ENCODE peak calls at places on chromosomes 12 and 14, in eight cellular contexts. One of them, this sample, is unnamed.

GRCh38 chr14:44889600-44890479 is 71.9 kb downstream of the KLHL28 start:
- DNase-seq in H1: no peak
- DNase-seq in endothelial cell of umbilical vein: no peak
- DNase-seq in sigmoid colon: no peak
- DNase-seq in HepG2: no peak
- DNase-seq in stomach: no peak
- DNase-seq in MM.1S: no peak
- DNase-seq in esophagus muscularis mucosa: no peak
- DNase-seq in this sample: no peak

GRCh38 chr14:48247972-48248371 is 572.6 kb upstream of the MDGA2 start:
- DNase-seq in H1: no peak
- DNase-seq in sigmoid colon: no peak
- DNase-seq in esophagus muscularis mucosa: no peak
- DNase-seq in endothelial cell of umbilical vein: no peak
- DNase-seq in stomach: no peak
- DNase-seq in HepG2: no peak
- DNase-seq in MM.1S: no peak
- DNase-seq in this sample: no peak

GRCh38 chr12:19223018-19223417 is 93.5 kb downstream of the PLEKHA5 start:
- DNase-seq in HepG2: no peak
- DNase-seq in endothelial cell of umbilical vein: peak; percentile 43
- DNase-seq in MM.1S: no peak
- DNase-seq in H1: no peak
- DNase-seq in stomach: no peak
- DNase-seq in sigmoid colon: no peak
- DNase-seq in esophagus muscularis mucosa: no peak
- DNase-seq in this sample: no peak

GRCh38 chr12:580813-581212 is 82.4 kb downstream of the NINJ2 start:
- DNase-seq in sigmoid colon: peak; percentile 17
- DNase-seq in esophagus muscularis mucosa: no peak
- DNase-seq in MM.1S: no peak
- DNase-seq in stomach: no peak
- DNase-seq in HepG2: no peak
- DNase-seq in endothelial cell of umbilical vein: no peak
- DNase-seq in H1: no peak
- DNase-seq in this sample: no peak

GRCh38 chr14:22556021-22556989 is 32.7 kb downstream of the DAD1 start:
- DNase-seq in endothelial cell of umbilical vein: peak; percentile 52
- DNase-seq in esophagus muscularis mucosa: no peak
- DNase-seq in sigmoid colon: peak; percentile 71
- DNase-seq in MM.1S: peak; percentile 96
- DNase-seq in stomach: peak; percentile 74
- DNase-seq in HepG2: no peak
- DNase-seq in H1: no peak
- DNase-seq in this sample: peak; percentile 85

GRCh38 chr14:74257988-74258704 is 18.9 kb downstream of the VSX2 start:
- DNase-seq in sigmoid colon: no peak
- DNase-seq in stomach: no peak
- DNase-seq in esophagus muscularis mucosa: no peak
- DNase-seq in HepG2: no peak
- DNase-seq in H1: no peak
- DNase-seq in endothelial cell of umbilical vein: no peak
- DNase-seq in MM.1S: no peak
- DNase-seq in this sample: no peak

GRCh38 chr12:2322554-2323120 is 269.9 kb downstream of the CACNA1C start:
- DNase-seq in sigmoid colon: no peak
- DNase-seq in endothelial cell of umbilical vein: no peak
- DNase-seq in esophagus muscularis mucosa: no peak
- DNase-seq in stomach: no peak
- DNase-seq in MM.1S: no peak
- DNase-seq in H1: no peak
- DNase-seq in HepG2: no peak
- DNase-seq in this sample: no peak

GRCh38 chr14:22177870-22178269 is 411.2 kb downstream of the DAD1 start:
- DNase-seq in stomach: no peak
- DNase-seq in HepG2: no peak
- DNase-seq in endothelial cell of umbilical vein: peak; percentile 72
- DNase-seq in H1: no peak
- DNase-seq in esophagus muscularis mucosa: no peak
- DNase-seq in sigmoid colon: no peak
- DNase-seq in MM.1S: no peak
- DNase-seq in this sample: no peak

DNA sequence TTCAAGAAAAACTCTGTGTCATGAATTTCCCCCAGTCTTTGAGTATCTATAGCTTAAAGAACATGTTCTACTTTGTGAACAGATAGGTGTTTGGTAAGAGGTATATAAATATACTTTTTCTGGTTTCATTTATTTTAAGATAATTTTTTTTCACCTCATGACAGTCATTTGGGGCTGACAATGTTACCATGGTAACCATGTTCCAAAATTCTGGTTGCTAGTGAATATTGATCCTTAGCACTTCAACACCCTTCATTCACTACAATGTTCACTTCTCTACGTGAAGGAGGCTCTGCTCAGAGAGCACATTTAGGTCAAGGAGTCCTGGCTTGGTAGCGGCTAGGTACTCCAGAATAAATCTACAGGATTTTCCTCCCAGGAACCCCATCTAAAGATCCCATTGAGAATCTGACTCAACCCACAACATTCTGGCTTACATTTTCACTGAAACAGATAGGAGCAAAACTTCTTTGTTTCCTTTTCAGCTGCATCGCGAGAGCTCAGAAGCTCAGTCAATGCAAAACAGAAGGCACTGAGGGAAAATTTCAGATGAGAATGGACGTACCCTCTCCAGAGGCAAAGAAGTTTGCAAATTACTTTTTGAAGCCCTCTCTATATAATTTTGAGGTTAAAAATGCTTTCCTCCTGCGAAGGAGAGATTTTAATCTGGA is 93.6 kb downstream of the ARF6 start:
- DNase-seq in H1: no peak
- DNase-seq in HepG2: peak; percentile 52
- DNase-seq in sigmoid colon: no peak
- DNase-seq in stomach: no peak
- DNase-seq in MM.1S: no peak
- DNase-seq in endothelial cell of umbilical vein: no peak
- DNase-seq in esophagus muscularis mucosa: no peak
- DNase-seq in this sample: no peak
- H3K4me1 ChIP-seq in H1: no peaks in the 10 kb centered on the region
- H3K4me1 ChIP-seq in HepG2: peaks cover 73% of the 10 kb centered on the region
- H3K4me1 ChIP-seq in sigmoid colon: peaks cover 12% of the 10 kb centered on the region
- H3K4me1 ChIP-seq in stomach: peaks cover 16% of the 10 kb centered on the region
- H3K4me1 ChIP-seq in MM.1S: no peaks in the 10 kb centered on the region
- H3K4me1 ChIP-seq in endothelial cell of umbilical vein: peaks cover 15% of the 10 kb centered on the region
- H3K4me1 ChIP-seq in esophagus muscularis mucosa: no peaks in the 10 kb centered on the region
- H3K4me1 ChIP-seq in this sample: peaks cover 6% of the 10 kb centered on the region

GRCh38 chr12:92365836-92366235 is 220.2 kb upstream of the BTG1 start:
- DNase-seq in endothelial cell of umbilical vein: no peak
- DNase-seq in MM.1S: no peak
- DNase-seq in HepG2: no peak
- DNase-seq in sigmoid colon: no peak
- DNase-seq in H1: no peak
- DNase-seq in stomach: no peak
- DNase-seq in esophagus muscularis mucosa: no peak
- DNase-seq in this sample: no peak

GRCh38 chr12:92362785-92363184 is 217.1 kb upstream of the BTG1 start:
- DNase-seq in HepG2: no peak
- DNase-seq in H1: no peak
- DNase-seq in MM.1S: peak; percentile 89
- DNase-seq in endothelial cell of umbilical vein: no peak
- DNase-seq in esophagus muscularis mucosa: no peak
- DNase-seq in stomach: no peak
- DNase-seq in sigmoid colon: no peak
- DNase-seq in this sample: no peak

GRCh38 chr12:92362109-92362508 is 216.5 kb upstream of the BTG1 start:
- DNase-seq in H1: no peak
- DNase-seq in esophagus muscularis mucosa: no peak
- DNase-seq in endothelial cell of umbilical vein: no peak
- DNase-seq in MM.1S: peak; percentile 15
- DNase-seq in sigmoid colon: no peak
- DNase-seq in stomach: no peak
- DNase-seq in HepG2: no peak
- DNase-seq in this sample: no peak

GRCh38 chr12:92365333-92365732 is 219.7 kb upstream of the BTG1 start:
- DNase-seq in endothelial cell of umbilical vein: no peak
- DNase-seq in stomach: no peak
- DNase-seq in H1: no peak
- DNase-seq in sigmoid colon: no peak
- DNase-seq in HepG2: no peak
- DNase-seq in MM.1S: peak; percentile 89
- DNase-seq in esophagus muscularis mucosa: no peak
- DNase-seq in this sample: no peak

DNA sequence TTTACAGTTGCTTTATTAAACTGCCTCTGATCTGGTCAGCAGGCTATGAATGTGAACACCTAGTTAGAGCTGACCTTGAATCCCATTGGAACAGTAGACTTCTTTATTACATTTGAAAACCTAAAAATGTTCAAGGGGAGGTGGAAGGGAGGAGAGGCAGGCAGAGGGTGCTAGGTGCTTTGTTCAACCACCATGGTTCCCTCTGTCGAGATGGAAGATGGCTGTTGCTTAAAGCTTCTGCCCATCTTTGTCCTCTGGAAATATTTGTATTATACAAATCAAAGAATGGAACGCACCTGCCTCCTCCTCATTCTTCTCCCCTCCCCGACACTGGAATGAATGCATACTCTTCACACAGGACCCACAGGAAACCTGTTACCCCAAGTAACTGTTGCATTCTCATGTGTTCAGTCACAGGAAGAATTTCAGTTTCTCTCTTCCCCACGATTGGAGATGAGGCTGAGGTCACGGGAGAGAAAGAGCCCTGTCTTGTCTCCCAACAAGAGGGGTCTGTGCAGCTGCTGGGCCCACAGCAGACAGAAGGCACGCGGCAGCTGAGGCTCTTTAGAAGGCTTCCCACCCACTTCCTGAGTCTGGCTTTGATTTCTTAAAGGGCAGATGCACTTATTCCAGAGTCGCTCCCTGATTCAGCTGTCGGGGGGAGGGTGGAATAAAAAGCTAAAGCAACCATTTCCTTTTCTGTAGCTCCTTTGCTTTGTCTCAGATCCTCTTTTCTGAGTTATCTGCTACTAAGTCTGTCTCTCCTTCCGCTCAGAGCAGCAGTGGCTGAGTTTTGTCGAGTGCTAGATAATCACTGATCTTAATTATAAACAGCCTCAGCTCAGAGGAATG is 217.9 kb upstream of the BTG1 start:
- DNase-seq in sigmoid colon: peak; percentile 77
- DNase-seq in stomach: no peak
- DNase-seq in H1: no peak
- DNase-seq in esophagus muscularis mucosa: no peak
- DNase-seq in MM.1S: peak; percentile 94
- DNase-seq in endothelial cell of umbilical vein: peak; percentile 31
- DNase-seq in HepG2: no peak
- DNase-seq in this sample: peak; percentile 70
- H3K27ac ChIP-seq in sigmoid colon: peak overlapping the region; percentile 1
- H3K27ac ChIP-seq in stomach: peak overlapping the region; percentile 39
- H3K27ac ChIP-seq in H1: no peak overlapping the region
- H3K27ac ChIP-seq in esophagus muscularis mucosa: no peak overlapping the region
- H3K27ac ChIP-seq in MM.1S: peak overlapping the region; percentile 98
- H3K27ac ChIP-seq in endothelial cell of umbilical vein: no peak overlapping the region
- H3K27ac ChIP-seq in HepG2: no peak overlapping the region
- H3K27ac ChIP-seq in this sample: no peak overlapping the region

GRCh38 chr14:64952598-64953309 is 10.2 kb upstream of the GPX2 start:
- DNase-seq in H1: no peak
- DNase-seq in esophagus muscularis mucosa: no peak
- DNase-seq in stomach: no peak
- DNase-seq in HepG2: no peak
- DNase-seq in MM.1S: no peak
- DNase-seq in endothelial cell of umbilical vein: no peak
- DNase-seq in sigmoid colon: peak; percentile 4
- DNase-seq in this sample: no peak
- TF ChIP-seq CTCF in H1: peak; percentile 46
- TF ChIP-seq CTCF in esophagus muscularis mucosa: no peak
- TF ChIP-seq CTCF in stomach: no peak
- TF ChIP-seq CTCF in HepG2: peak; percentile 8
- TF ChIP-seq CTCF in MM.1S: no peak
- TF ChIP-seq CTCF in endothelial cell of umbilical vein: no peak
- TF ChIP-seq CTCF in sigmoid colon: no peak
- TF ChIP-seq CTCF in this sample: no peak

GRCh38 chr12:130385193-130385592 is 47.5 kb downstream of the PIWIL1 start:
- DNase-seq in endothelial cell of umbilical vein: no peak
- DNase-seq in esophagus muscularis mucosa: no peak
- DNase-seq in HepG2: no peak
- DNase-seq in H1: no peak
- DNase-seq in sigmoid colon: no peak
- DNase-seq in stomach: no peak
- DNase-seq in MM.1S: no peak
- DNase-seq in this sample: no peak

GRCh38 chr12:130384234-130384633 is 46.5 kb downstream of the PIWIL1 start:
- DNase-seq in endothelial cell of umbilical vein: no peak
- DNase-seq in H1: no peak
- DNase-seq in HepG2: no peak
- DNase-seq in stomach: no peak
- DNase-seq in MM.1S: no peak
- DNase-seq in esophagus muscularis mucosa: no peak
- DNase-seq in sigmoid colon: no peak
- DNase-seq in this sample: no peak

GRCh38 chr12:130382818-130383217 is 45.1 kb downstream of the PIWIL1 start:
- DNase-seq in MM.1S: no peak
- DNase-seq in endothelial cell of umbilical vein: no peak
- DNase-seq in esophagus muscularis mucosa: no peak
- DNase-seq in HepG2: no peak
- DNase-seq in sigmoid colon: no peak
- DNase-seq in stomach: no peak
- DNase-seq in H1: no peak
- DNase-seq in this sample: no peak
- H3K4me1 ChIP-seq in MM.1S: no peaks in the 10 kb centered on the region
- H3K4me1 ChIP-seq in endothelial cell of umbilical vein: no peaks in the 10 kb centered on the region
- H3K4me1 ChIP-seq in esophagus muscularis mucosa: no peaks in the 10 kb centered on the region
- H3K4me1 ChIP-seq in HepG2: no peaks in the 10 kb centered on the region
- H3K4me1 ChIP-seq in sigmoid colon: no peaks in the 10 kb centered on the region
- H3K4me1 ChIP-seq in stomach: no peaks in the 10 kb centered on the region
- H3K4me1 ChIP-seq in H1: no peaks in the 10 kb centered on the region
- H3K4me1 ChIP-seq in this sample: no peaks in the 10 kb centered on the region

DNA sequence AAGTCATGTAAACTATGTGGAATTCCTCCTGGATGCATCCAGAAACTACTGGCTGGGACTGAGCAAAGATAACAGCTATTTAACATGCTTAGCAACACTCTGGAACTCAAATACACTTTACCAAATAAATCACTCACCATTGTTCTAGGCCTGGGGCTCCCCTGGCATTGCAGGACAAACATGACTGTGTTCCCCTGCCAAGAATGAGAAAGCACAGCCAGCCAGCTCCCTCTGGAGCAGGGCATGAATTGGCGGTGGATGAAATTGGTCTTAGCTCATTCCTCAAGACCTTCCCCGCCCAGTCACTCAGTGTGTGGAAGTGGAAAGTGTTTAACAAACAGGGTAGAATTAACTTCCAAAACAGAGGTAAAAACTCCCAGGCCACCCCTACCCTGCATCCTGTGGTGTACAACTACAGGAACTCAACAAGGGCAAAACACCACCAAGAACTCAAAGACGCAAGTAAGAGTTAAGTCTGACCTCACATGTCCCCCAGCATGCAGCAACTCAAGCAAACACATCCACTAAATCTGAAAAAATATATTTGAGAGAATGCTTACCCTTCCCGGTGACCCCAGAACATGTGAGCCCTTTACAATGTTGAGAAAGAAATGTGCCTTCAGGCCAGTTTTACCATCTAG is 58.4 kb upstream of the BDKRB2 start:
- DNase-seq in HepG2: no peak
- DNase-seq in MM.1S: no peak
- DNase-seq in esophagus muscularis mucosa: peak; percentile 91
- DNase-seq in endothelial cell of umbilical vein: peak; percentile 80
- DNase-seq in H1: peak; percentile 30
- DNase-seq in sigmoid colon: peak; percentile 77
- DNase-seq in stomach: peak; percentile 61
- DNase-seq in this sample: no peak
- H3K27ac ChIP-seq in HepG2: no peak overlapping the region
- H3K27ac ChIP-seq in MM.1S: no peak overlapping the region
- H3K27ac ChIP-seq in esophagus muscularis mucosa: peak overlapping the region; percentile 36
- H3K27ac ChIP-seq in endothelial cell of umbilical vein: no peak overlapping the region
- H3K27ac ChIP-seq in H1: no peak overlapping the region
- H3K27ac ChIP-seq in sigmoid colon: peak overlapping the region; percentile 65
- H3K27ac ChIP-seq in stomach: peak overlapping the region; percentile 50
- H3K27ac ChIP-seq in this sample: no peak overlapping the region